ENCODE peak calls at places on chromosomes 11 and 22, in six cellular contexts. L is right atrium auricular region; K is stimulated activated CD4-positive, alpha-beta T cell treated with anti-CD3 and anti-CD28 coated beads, TNF-alpha, amount 100 ng/mL, for 1 hour; I is mammary epithelial cell; Q is activated CD4-positive, CD25-positive, alpha-beta regulatory T cell; C is coronary artery. X is an unnamed sample.

GRCh38 chr11:119921571-119921970 is 192.6 kb upstream of the NECTIN1 start:
- DNase-seq in L (no peak), K (no peak), I (no peak), Q (no peak), C (no peak), X (no peak)

GRCh38 chr22:31084811-31085492 is 3.8 kb downstream of the SMTN start:
- DNase-seq in L (peak; percentile 90), K (peak; percentile 64), I (peak; percentile 69), Q (peak; percentile 78), C (peak; percentile 96), X (peak; percentile 85)

GRCh38 chr11:78654071-78654470 is 79.4 kb upstream of the NARS2 start:
- DNase-seq in L (no peak), K (no peak), I (no peak), Q (no peak), C (peak; percentile 26), X (no peak)

GRCh38 chr11:2483426-2483825 is 38.6 kb downstream of the KCNQ1 start:
- DNase-seq in L (no peak), K (no peak), I (no peak), Q (no peak), C (peak; percentile 46), X (no peak)

GRCh38 chr22:48972979-48973693 is 854.5 kb downstream of the BRD1 start:
- DNase-seq in L (peak; percentile 26), K (no peak), I (no peak), Q (no peak), C (peak; percentile 57), X (no peak)

GRCh38 chr22:19987394-19988306 is 29.0 kb downstream of the ARVCF start:
- DNase-seq in L (no peak), K (no peak), I (no peak), Q (no peak), C (no peak), X (no peak)

GRCh38 chr11:128451651-128452470 is 135.5 kb downstream of the ETS1 start:
- DNase-seq in L (peak; percentile 87), K (no peak), I (peak; percentile 44), Q (no peak), C (peak; percentile 86), X (no peak)

GRCh38 chr11:9753031-9753430 is 89.2 kb downstream of the SWAP70 start:
- DNase-seq in L (no peak), K (no peak), I (peak; percentile 65), Q (no peak), C (no peak), X (no peak)

GRCh38 chr11:105377870-105378269 is 232.0 kb upstream of the GRIA4 start:
- DNase-seq in L (no peak), K (no peak), I (no peak), Q (no peak), C (no peak), X (no peak)

GRCh38 chr11:34379081-34379480 is 21.3 kb upstream of the ABTB2 start:
- DNase-seq in L (no peak), K (no peak), I (peak; percentile 75), Q (no peak), C (no peak), X (no peak)

GRCh38 chr22:48718818-48719500 is 1108.7 kb downstream of the BRD1 start:
- DNase-seq in L (no peak), K (no peak), I (no peak), Q (no peak), C (no peak), X (no peak)

GRCh38 chr22:40024201-40025061 is 29.7 kb downstream of the FAM83F start:
- DNase-seq in L (no peak), K (no peak), I (peak; percentile 35), Q (peak; percentile 49), C (no peak), X (peak; percentile 50)

GRCh38 chr22:43476341-43476740 is 64.5 kb downstream of the MPPED1 start:
- DNase-seq in L (no peak), K (no peak), I (no peak), Q (no peak), C (no peak), X (no peak)

GRCh38 chr11:4019891-4020290 is 74.7 kb upstream of the RRM1 start:
- DNase-seq in L (no peak), K (no peak), I (no peak), Q (no peak), C (no peak), X (no peak)

GRCh38 chr11:57500526-57500925 is 15.0 kb downstream of the SLC43A1 start:
- DNase-seq in L (no peak), K (no peak), I (no peak), Q (no peak), C (no peak), X (no peak)

GRCh38 chr11:57904369-57904768 is 119.3 kb upstream of the OR9Q1 start:
- DNase-seq in L (no peak), K (no peak), I (peak; percentile 27), Q (no peak), C (no peak), X (no peak)

GRCh38 chr22:20062043-20062765 is 17.8 kb upstream of the DGCR8 start:
- DNase-seq in L (no peak), K (no peak), I (no peak), Q (no peak), C (peak; percentile 69), X (no peak)

GRCh38 chr11:90252053-90252452 is 29.2 kb upstream of the CHORDC1 start:
- DNase-seq in L (no peak), K (no peak), I (no peak), Q (no peak), C (no peak), X (no peak)

GRCh38 chr11:25423436-25424184 is 908.3 kb upstream of the ANO3 start:
- DNase-seq in L (no peak), K (no peak), I (peak; percentile 76), Q (no peak), C (no peak), X (no peak)